ENCODE peak calls at places on chromosomes 5 and 9, in seven cellular contexts. K is iris pigment epithelial cell, G is transverse colon, Z is anterior cingulate cortex, J is hippocampal formation, R is HCEC 1CT, W is ELF-1. O is an unnamed sample.

GRCh38 chr5:54867310-54867944 is 118.0 kb downstream of the ESM1 start:
- DNase-seq in W (no peak), Z (no peak), R (peak; percentile 76), G (no peak), J (peak; percentile 77), K (peak; percentile 69), O (peak; percentile 88)

GRCh38 chr5:59104400-59105117 is 521.7 kb downstream of the RAB3C start:
- DNase-seq in K (peak; percentile 70), G (no peak), Z (no peak), R (no peak), J (no peak), W (peak; percentile 67), O (peak; percentile 25)

GRCh38 chr9:135886147-135886981 is 21.0 kb downstream of the CAMSAP1 start:
- DNase-seq in W (no peak), J (peak; percentile 13), Z (no peak), G (no peak), R (no peak), K (no peak), O (peak; percentile 67)

GRCh38 chr5:93995126-93995621 is 253.8 kb upstream of the POU5F2 start:
- DNase-seq in G (no peak), W (no peak), J (no peak), Z (no peak), R (peak; percentile 50), K (peak; percentile 29), O (peak; percentile 73)

GRCh38 chr9:86303316-86303975 is 21.1 kb upstream of the ISCA1 start:
- DNase-seq in K (peak; percentile 78), Z (no peak), W (peak; percentile 15), J (no peak), G (no peak), R (peak; percentile 30), O (no peak)

GRCh38 chr5:34891981-34892380 is 23.3 kb downstream of the RAD1 start:
- DNase-seq in W (no peak), R (no peak), G (no peak), K (peak; percentile 85), Z (no peak), J (no peak), O (peak; percentile 76)

GRCh38 chr5:99955962-99956361 is 579.2 kb upstream of the FAM174A start:
- DNase-seq in Z (no peak), R (no peak), G (no peak), K (no peak), W (no peak), J (no peak), O (no peak)

GRCh38 chr5:157571357-157571827 is 4.2 kb downstream of the ADAM19 start:
- DNase-seq in K (peak; percentile 85), R (no peak), J (no peak), G (peak; percentile 65), W (peak; percentile 84), Z (no peak), O (peak; percentile 38)

GRCh38 chr5:13212843-13213242 is 731.6 kb downstream of the DNAH5 start:
- DNase-seq in W (no peak), Z (no peak), G (no peak), J (no peak), K (no peak), R (peak; percentile 55), O (no peak)

GRCh38 chr9:33306037-33306436 is 15.7 kb downstream of the NFX1 start:
- DNase-seq in R (no peak), W (no peak), Z (no peak), J (no peak), G (no peak), K (peak; percentile 51), O (no peak)

GRCh38 chr9:19934301-19934868 is 145.5 kb upstream of the SLC24A2 start:
- DNase-seq in G (peak; percentile 17), R (no peak), W (peak; percentile 51), J (no peak), K (peak; percentile 12), Z (no peak), O (peak; percentile 76)

GRCh38 chr9:32841314-32841713 is 58.0 kb downstream of the TMEM215 start:
- DNase-seq in K (no peak), W (no peak), J (no peak), R (no peak), Z (no peak), G (no peak), O (no peak)

GRCh38 chr9:120875954-120876841 is 790 bp downstream of the PHF19 start:
- DNase-seq in W (peak; percentile 53), K (peak; percentile 92), Z (peak; percentile 56), J (peak; percentile 76), G (peak; percentile 89), R (peak; percentile 94), O (peak; percentile 99)

GRCh38 chr9:132166599-132166998 is 4.7 kb downstream of the NTNG2 start:
- DNase-seq in J (no peak), W (peak; percentile 70), G (no peak), Z (no peak), K (no peak), R (no peak), O (no peak)

GRCh38 chr5:446864-447263 is 3.9 kb downstream of the EXOC3 start:
- DNase-seq in J (peak; percentile 50), G (peak; percentile 5), R (peak; percentile 41), K (peak; percentile 47), W (no peak), Z (no peak), O (peak; percentile 89)

GRCh38 chr5:67222243-67223033 is 25.8 kb upstream of the CD180 start:
- DNase-seq in Z (no peak), W (no peak), G (no peak), J (no peak), K (no peak), R (no peak), O (no peak)

GRCh38 chr9:79570449-79571308 is 1.1 kb upstream of the TLE4 start:
- DNase-seq in R (peak; percentile 69), K (peak; percentile 58), G (peak; percentile 47), Z (no peak), W (peak; percentile 51), J (no peak), O (peak; percentile 92)

GRCh38 chr5:56152437-56152836 is 80.7 kb downstream of the ANKRD55 start:
- DNase-seq in Z (no peak), W (no peak), G (no peak), R (no peak), J (no peak), K (no peak), O (peak; percentile 52)

GRCh38 chr9:89426389-89426961 is 71.4 kb downstream of the SEMA4D start:
- DNase-seq in G (peak; percentile 62), W (no peak), J (no peak), R (no peak), K (no peak), Z (no peak), O (no peak)

GRCh38 chr9:136685792-136686533 is 1.3 kb downstream of the AGPAT2 start:
- DNase-seq in K (peak; percentile 20), J (no peak), G (no peak), R (no peak), W (no peak), Z (no peak), O (peak; percentile 97)

GRCh38 chr9:101269596-101270324 is 115.0 kb downstream of the BAAT start:
- DNase-seq in Z (no peak), J (no peak), R (no peak), K (no peak), G (no peak), W (no peak), O (no peak)

GRCh38 chr5:157541452-157542118 is 34.0 kb downstream of the ADAM19 start:
- DNase-seq in R (no peak), Z (no peak), W (no peak), J (no peak), K (peak; percentile 26), G (no peak), O (no peak)

GRCh38 chr9:33159760-33160127 is 7.4 kb downstream of the B4GALT1 start:
- DNase-seq in Z (no peak), G (peak; percentile 58), J (peak; percentile 25), R (peak; percentile 53), W (no peak), K (peak; percentile 92), O (peak; percentile 68)

O was measured in osteoblast.